ENCODE peak calls at places on chromosomes 1 and 21, in four cellular contexts. One of them, this sample, is unnamed.

GRCh38 chr1:244154882-244155531 is 103.9 kb downstream of the ZBTB18 start:
- DNase-seq in aorta: no peak
- DNase-seq in SK-MEL-5: peak
- DNase-seq in stimulated activated CD4-positive, alpha-beta T cell treated with anti-CD3 and anti-CD28 coated beads, Interleukin-1b, Interleukin-23, amount 100 ng/mL, for 48 hours: no peak
- DNase-seq in this sample: peak

GRCh38 chr1:109931189-109931672 is 20.6 kb downstream of the CSF1 start:
- DNase-seq in aorta: peak
- DNase-seq in SK-MEL-5: peak
- DNase-seq in stimulated activated CD4-positive, alpha-beta T cell treated with anti-CD3 and anti-CD28 coated beads, Interleukin-1b, Interleukin-23, amount 100 ng/mL, for 48 hours: no peak
- DNase-seq in this sample: peak

GRCh38 chr1:41783189-41783639 is 135.5 kb downstream of the HIVEP3 start:
- DNase-seq in aorta: no peak
- DNase-seq in SK-MEL-5: no peak
- DNase-seq in stimulated activated CD4-positive, alpha-beta T cell treated with anti-CD3 and anti-CD28 coated beads, Interleukin-1b, Interleukin-23, amount 100 ng/mL, for 48 hours: peak
- DNase-seq in this sample: peak

GRCh38 chr1:226520640-226521355 is 27.8 kb upstream of the STUM start:
- DNase-seq in aorta: no peak
- DNase-seq in SK-MEL-5: no peak
- DNase-seq in stimulated activated CD4-positive, alpha-beta T cell treated with anti-CD3 and anti-CD28 coated beads, Interleukin-1b, Interleukin-23, amount 100 ng/mL, for 48 hours: no peak
- DNase-seq in this sample: no peak

GRCh38 chr1:41447995-41448770 is 36.3 kb downstream of the EDN2 start:
- DNase-seq in aorta: no peak
- DNase-seq in SK-MEL-5: no peak
- DNase-seq in stimulated activated CD4-positive, alpha-beta T cell treated with anti-CD3 and anti-CD28 coated beads, Interleukin-1b, Interleukin-23, amount 100 ng/mL, for 48 hours: no peak
- DNase-seq in this sample: no peak

GRCh38 chr1:43235040-43235439 is 34.7 kb upstream of the TMEM125 start:
- DNase-seq in aorta: no peak
- DNase-seq in SK-MEL-5: no peak
- DNase-seq in stimulated activated CD4-positive, alpha-beta T cell treated with anti-CD3 and anti-CD28 coated beads, Interleukin-1b, Interleukin-23, amount 100 ng/mL, for 48 hours: no peak
- DNase-seq in this sample: no peak

GRCh38 chr1:179303173-179303572 is 9.6 kb downstream of the SOAT1 start:
- DNase-seq in aorta: no peak
- DNase-seq in SK-MEL-5: no peak
- DNase-seq in stimulated activated CD4-positive, alpha-beta T cell treated with anti-CD3 and anti-CD28 coated beads, Interleukin-1b, Interleukin-23, amount 100 ng/mL, for 48 hours: no peak
- DNase-seq in this sample: no peak

GRCh38 chr1:115980156-115980555 is 3.8 kb downstream of the SLC22A15 start:
- DNase-seq in aorta: no peak
- DNase-seq in SK-MEL-5: no peak
- DNase-seq in stimulated activated CD4-positive, alpha-beta T cell treated with anti-CD3 and anti-CD28 coated beads, Interleukin-1b, Interleukin-23, amount 100 ng/mL, for 48 hours: no peak
- DNase-seq in this sample: no peak

GRCh38 chr1:203873094-203873493 is 11.7 kb downstream of the SNRPE start:
- DNase-seq in aorta: no peak
- DNase-seq in SK-MEL-5: no peak
- DNase-seq in stimulated activated CD4-positive, alpha-beta T cell treated with anti-CD3 and anti-CD28 coated beads, Interleukin-1b, Interleukin-23, amount 100 ng/mL, for 48 hours: no peak
- DNase-seq in this sample: no peak

GRCh38 chr21:43917515-43918384 is 52.7 kb downstream of the AGPAT3 start:
- DNase-seq in aorta: peak
- DNase-seq in SK-MEL-5: no peak
- DNase-seq in stimulated activated CD4-positive, alpha-beta T cell treated with anti-CD3 and anti-CD28 coated beads, Interleukin-1b, Interleukin-23, amount 100 ng/mL, for 48 hours: peak
- DNase-seq in this sample: no peak

GRCh38 chr1:55311057-55311631 is 96.0 kb upstream of the USP24 start:
- DNase-seq in aorta: no peak
- DNase-seq in SK-MEL-5: no peak
- DNase-seq in stimulated activated CD4-positive, alpha-beta T cell treated with anti-CD3 and anti-CD28 coated beads, Interleukin-1b, Interleukin-23, amount 100 ng/mL, for 48 hours: no peak
- DNase-seq in this sample: no peak

GRCh38 chr1:188129856-188130838 is 1301.4 kb downstream of the PLA2G4A start:
- DNase-seq in aorta: no peak
- DNase-seq in SK-MEL-5: no peak
- DNase-seq in stimulated activated CD4-positive, alpha-beta T cell treated with anti-CD3 and anti-CD28 coated beads, Interleukin-1b, Interleukin-23, amount 100 ng/mL, for 48 hours: no peak
- DNase-seq in this sample: no peak

GRCh38 chr1:235083589-235084323 is 44.9 kb downstream of the TOMM20 start:
- DNase-seq in aorta: peak
- DNase-seq in SK-MEL-5: peak
- DNase-seq in stimulated activated CD4-positive, alpha-beta T cell treated with anti-CD3 and anti-CD28 coated beads, Interleukin-1b, Interleukin-23, amount 100 ng/mL, for 48 hours: peak
- DNase-seq in this sample: peak

GRCh38 chr1:6048179-6048867 is 2.6 kb downstream of the KCNAB2 start:
- DNase-seq in aorta: no peak
- DNase-seq in SK-MEL-5: no peak
- DNase-seq in stimulated activated CD4-positive, alpha-beta T cell treated with anti-CD3 and anti-CD28 coated beads, Interleukin-1b, Interleukin-23, amount 100 ng/mL, for 48 hours: no peak
- DNase-seq in this sample: peak

GRCh38 chr1:145990249-145991097 is 5.9 kb downstream of the TXNIP start:
- DNase-seq in aorta: no peak
- DNase-seq in SK-MEL-5: no peak
- DNase-seq in stimulated activated CD4-positive, alpha-beta T cell treated with anti-CD3 and anti-CD28 coated beads, Interleukin-1b, Interleukin-23, amount 100 ng/mL, for 48 hours: no peak
- DNase-seq in this sample: no peak

GRCh38 chr1:228038387-228039005 is 31.7 kb downstream of the WNT3A start:
- DNase-seq in aorta: peak
- DNase-seq in SK-MEL-5: no peak
- DNase-seq in stimulated activated CD4-positive, alpha-beta T cell treated with anti-CD3 and anti-CD28 coated beads, Interleukin-1b, Interleukin-23, amount 100 ng/mL, for 48 hours: no peak
- DNase-seq in this sample: no peak

GRCh38 chr1:233714631-233715217 is 100.8 kb downstream of the KCNK1 start:
- DNase-seq in aorta: no peak
- DNase-seq in SK-MEL-5: no peak
- DNase-seq in stimulated activated CD4-positive, alpha-beta T cell treated with anti-CD3 and anti-CD28 coated beads, Interleukin-1b, Interleukin-23, amount 100 ng/mL, for 48 hours: no peak
- DNase-seq in this sample: no peak